ENCODE peak calls at places on chromosome 9, in nine cellular contexts. One of them, this sample, is unnamed.

GRCh38 chr9:122228191-122228905 is 409 bp downstream of the LHX6 start:
- DNase-seq in endodermal cell: peak
- DNase-seq in stomach: no peak
- DNase-seq in left lung: no peak
- DNase-seq in choroid plexus epithelial cell: no peak
- DNase-seq in fibroblast of mammary gland: no peak
- DNase-seq in left ventricle myocardium inferior: no peak
- DNase-seq in CD8-positive, alpha-beta T cell: no peak
- DNase-seq in suprapubic skin: no peak
- DNase-seq in this sample: no peak

GRCh38 chr9:25453876-25454275 is 224.4 kb downstream of the TUSC1 start:
- DNase-seq in fibroblast of mammary gland: no peak
- DNase-seq in left ventricle myocardium inferior: no peak
- DNase-seq in left lung: no peak
- DNase-seq in suprapubic skin: no peak
- DNase-seq in choroid plexus epithelial cell: no peak
- DNase-seq in stomach: no peak
- DNase-seq in CD8-positive, alpha-beta T cell: no peak
- DNase-seq in endodermal cell: no peak
- DNase-seq in this sample: no peak

GRCh38 chr9:116274293-116274692 is 120.7 kb downstream of the PAPPA start:
- DNase-seq in fibroblast of mammary gland: peak
- DNase-seq in CD8-positive, alpha-beta T cell: no peak
- DNase-seq in choroid plexus epithelial cell: peak
- DNase-seq in left ventricle myocardium inferior: no peak
- DNase-seq in left lung: no peak
- DNase-seq in endodermal cell: no peak
- DNase-seq in stomach: no peak
- DNase-seq in suprapubic skin: no peak
- DNase-seq in this sample: no peak

GRCh38 chr9:70480405-70480980 is 66.0 kb upstream of the KLF9 start:
- DNase-seq in choroid plexus epithelial cell: peak
- DNase-seq in stomach: peak
- DNase-seq in CD8-positive, alpha-beta T cell: no peak
- DNase-seq in suprapubic skin: peak
- DNase-seq in fibroblast of mammary gland: peak
- DNase-seq in endodermal cell: no peak
- DNase-seq in left ventricle myocardium inferior: peak
- DNase-seq in left lung: peak
- DNase-seq in this sample: no peak

GRCh38 chr9:95009459-95009858 is 283.0 kb downstream of the AOPEP start:
- DNase-seq in left ventricle myocardium inferior: no peak
- DNase-seq in endodermal cell: no peak
- DNase-seq in CD8-positive, alpha-beta T cell: no peak
- DNase-seq in suprapubic skin: no peak
- DNase-seq in fibroblast of mammary gland: peak
- DNase-seq in left lung: no peak
- DNase-seq in stomach: no peak
- DNase-seq in choroid plexus epithelial cell: no peak
- DNase-seq in this sample: no peak

GRCh38 chr9:129889461-129889935 is 54.2 kb downstream of the USP20 start:
- DNase-seq in CD8-positive, alpha-beta T cell: peak
- DNase-seq in left lung: no peak
- DNase-seq in fibroblast of mammary gland: no peak
- DNase-seq in choroid plexus epithelial cell: no peak
- DNase-seq in left ventricle myocardium inferior: no peak
- DNase-seq in stomach: no peak
- DNase-seq in suprapubic skin: no peak
- DNase-seq in endodermal cell: peak
- DNase-seq in this sample: no peak

GRCh38 chr9:129343697-129344375 is 165.8 kb upstream of the IER5L start:
- DNase-seq in left lung: peak
- DNase-seq in CD8-positive, alpha-beta T cell: no peak
- DNase-seq in stomach: peak
- DNase-seq in suprapubic skin: no peak
- DNase-seq in fibroblast of mammary gland: peak
- DNase-seq in endodermal cell: peak
- DNase-seq in left ventricle myocardium inferior: peak
- DNase-seq in choroid plexus epithelial cell: peak
- DNase-seq in this sample: no peak

GRCh38 chr9:108834959-108835696 is 20.7 kb downstream of the ACTL7B start:
- DNase-seq in left ventricle myocardium inferior: no peak
- DNase-seq in left lung: no peak
- DNase-seq in fibroblast of mammary gland: no peak
- DNase-seq in endodermal cell: no peak
- DNase-seq in stomach: no peak
- DNase-seq in suprapubic skin: no peak
- DNase-seq in choroid plexus epithelial cell: peak
- DNase-seq in CD8-positive, alpha-beta T cell: no peak
- DNase-seq in this sample: no peak

GRCh38 chr9:122986010-122986409 is 45.2 kb downstream of the RABGAP1 start:
- DNase-seq in fibroblast of mammary gland: peak
- DNase-seq in left ventricle myocardium inferior: no peak
- DNase-seq in endodermal cell: no peak
- DNase-seq in CD8-positive, alpha-beta T cell: no peak
- DNase-seq in suprapubic skin: no peak
- DNase-seq in choroid plexus epithelial cell: no peak
- DNase-seq in left lung: no peak
- DNase-seq in stomach: no peak
- DNase-seq in this sample: no peak

GRCh38 chr9:91395553-91396470 is 27.8 kb downstream of the NFIL3 start:
- DNase-seq in fibroblast of mammary gland: peak
- DNase-seq in suprapubic skin: no peak
- DNase-seq in left ventricle myocardium inferior: no peak
- DNase-seq in stomach: no peak
- DNase-seq in CD8-positive, alpha-beta T cell: no peak
- DNase-seq in endodermal cell: no peak
- DNase-seq in left lung: no peak
- DNase-seq in choroid plexus epithelial cell: peak
- DNase-seq in this sample: peak

GRCh38 chr9:95722141-95722540 is 153.3 kb upstream of the ERCC6L2 start:
- DNase-seq in stomach: peak
- DNase-seq in endodermal cell: peak
- DNase-seq in choroid plexus epithelial cell: no peak
- DNase-seq in left ventricle myocardium inferior: no peak
- DNase-seq in suprapubic skin: no peak
- DNase-seq in CD8-positive, alpha-beta T cell: no peak
- DNase-seq in fibroblast of mammary gland: no peak
- DNase-seq in left lung: no peak
- DNase-seq in this sample: no peak

GRCh38 chr9:133942206-133942975 is 49.7 kb downstream of the VAV2 start:
- DNase-seq in endodermal cell: no peak
- DNase-seq in choroid plexus epithelial cell: no peak
- DNase-seq in suprapubic skin: no peak
- DNase-seq in left ventricle myocardium inferior: peak
- DNase-seq in stomach: no peak
- DNase-seq in fibroblast of mammary gland: no peak
- DNase-seq in left lung: no peak
- DNase-seq in CD8-positive, alpha-beta T cell: no peak
- DNase-seq in this sample: no peak

GRCh38 chr9:136520053-136520540 is 25.8 kb downstream of the NOTCH1 start:
- DNase-seq in left lung: peak
- DNase-seq in endodermal cell: no peak
- DNase-seq in CD8-positive, alpha-beta T cell: no peak
- DNase-seq in choroid plexus epithelial cell: no peak
- DNase-seq in suprapubic skin: no peak
- DNase-seq in left ventricle myocardium inferior: no peak
- DNase-seq in stomach: no peak
- DNase-seq in fibroblast of mammary gland: no peak
- DNase-seq in this sample: no peak

GRCh38 chr9:13568446-13568845 is 289.0 kb upstream of the MPDZ start:
- DNase-seq in choroid plexus epithelial cell: no peak
- DNase-seq in CD8-positive, alpha-beta T cell: no peak
- DNase-seq in left ventricle myocardium inferior: no peak
- DNase-seq in fibroblast of mammary gland: no peak
- DNase-seq in suprapubic skin: no peak
- DNase-seq in left lung: no peak
- DNase-seq in endodermal cell: no peak
- DNase-seq in stomach: no peak
- DNase-seq in this sample: no peak

GRCh38 chr9:91187311-91187964 is 174.3 kb downstream of the AUH start:
- DNase-seq in suprapubic skin: no peak
- DNase-seq in endodermal cell: no peak
- DNase-seq in choroid plexus epithelial cell: no peak
- DNase-seq in fibroblast of mammary gland: no peak
- DNase-seq in left lung: no peak
- DNase-seq in CD8-positive, alpha-beta T cell: no peak
- DNase-seq in stomach: peak
- DNase-seq in left ventricle myocardium inferior: no peak
- DNase-seq in this sample: no peak

GRCh38 chr9:81826541-81826906 is 101.7 kb upstream of the SPATA31D4 start:
- DNase-seq in left ventricle myocardium inferior: peak
- DNase-seq in left lung: peak
- DNase-seq in choroid plexus epithelial cell: no peak
- DNase-seq in endodermal cell: no peak
- DNase-seq in fibroblast of mammary gland: peak
- DNase-seq in stomach: no peak
- DNase-seq in suprapubic skin: no peak
- DNase-seq in CD8-positive, alpha-beta T cell: no peak
- DNase-seq in this sample: no peak

DNA sequence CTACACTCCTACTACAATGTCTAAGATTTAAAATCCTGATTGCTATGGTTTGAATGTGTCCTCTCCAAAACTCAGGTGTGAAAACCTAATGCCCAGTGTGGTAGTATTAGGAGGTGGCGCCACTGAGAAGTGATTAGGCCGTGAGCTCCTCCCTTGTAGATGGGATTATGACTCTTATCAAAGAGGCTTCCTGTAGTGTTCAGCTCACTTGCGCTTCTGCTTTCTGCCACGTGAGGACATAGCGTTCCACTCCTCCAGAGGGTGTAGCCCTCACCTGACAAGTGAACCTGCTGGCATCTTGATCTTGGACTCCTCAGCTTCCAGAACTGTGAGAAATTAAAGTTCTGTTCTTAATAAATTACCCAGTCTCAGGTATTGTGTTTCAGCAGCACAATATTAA is 33.0 kb upstream of the WHRN start:
- DNase-seq in endodermal cell: peak
- DNase-seq in CD8-positive, alpha-beta T cell: peak
- DNase-seq in stomach: peak
- DNase-seq in fibroblast of mammary gland: no peak
- DNase-seq in choroid plexus epithelial cell: peak
- DNase-seq in left ventricle myocardium inferior: no peak
- DNase-seq in suprapubic skin: no peak
- DNase-seq in left lung: no peak
- DNase-seq in this sample: no peak
- TF ChIP-seq CTCF in endodermal cell: peak
- TF ChIP-seq CTCF in CD8-positive, alpha-beta T cell: no peak
- TF ChIP-seq CTCF in stomach: no peak
- TF ChIP-seq CTCF in fibroblast of mammary gland: no peak
- TF ChIP-seq CTCF in choroid plexus epithelial cell: peak
- TF ChIP-seq CTCF in left ventricle myocardium inferior: no peak
- TF ChIP-seq CTCF in suprapubic skin: no peak
- TF ChIP-seq CTCF in left lung: no peak
- TF ChIP-seq CTCF in this sample: no peak

DNA sequence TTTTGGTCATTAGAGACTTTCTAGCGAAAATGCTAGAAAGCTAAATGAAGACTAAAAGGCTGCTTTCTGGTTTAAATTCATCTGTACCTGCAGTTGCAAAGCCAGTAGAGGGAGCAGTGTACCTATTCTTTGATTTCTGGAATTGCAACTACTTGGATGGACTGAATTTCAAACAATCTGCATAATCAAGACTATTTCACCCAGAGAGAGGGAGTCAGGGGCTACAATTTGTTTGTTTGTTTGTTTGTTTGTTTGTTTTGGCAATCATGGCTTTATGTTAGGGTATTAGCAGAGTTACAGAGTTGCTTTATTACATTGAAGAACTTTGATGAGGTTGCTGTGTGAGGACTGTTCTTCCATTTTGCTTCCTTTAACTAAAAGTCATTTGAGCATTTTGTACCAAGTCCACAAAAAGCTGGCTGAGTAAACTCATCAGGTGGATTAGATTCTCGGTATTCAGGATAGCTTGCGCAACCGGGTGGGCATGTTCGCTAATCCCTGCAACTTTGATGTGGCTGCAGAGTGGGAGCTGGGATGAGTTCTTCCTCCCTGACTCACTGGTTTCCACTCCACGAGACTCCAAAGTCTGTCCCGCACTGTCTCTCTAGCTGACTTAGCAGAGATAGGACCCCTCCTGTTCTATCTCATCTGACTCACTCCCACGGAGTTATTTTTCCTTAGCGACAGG is 80.0 kb upstream of the TUT7 start:
- DNase-seq in fibroblast of mammary gland: peak
- DNase-seq in choroid plexus epithelial cell: peak
- DNase-seq in left lung: peak
- DNase-seq in suprapubic skin: no peak
- DNase-seq in left ventricle myocardium inferior: no peak
- DNase-seq in CD8-positive, alpha-beta T cell: no peak
- DNase-seq in stomach: no peak
- DNase-seq in endodermal cell: no peak
- DNase-seq in this sample: peak
- H3K4me3 ChIP-seq in fibroblast of mammary gland: peak
- H3K4me3 ChIP-seq in choroid plexus epithelial cell: peak
- H3K4me3 ChIP-seq in left lung: no peak
- H3K4me3 ChIP-seq in suprapubic skin: no peak
- H3K4me3 ChIP-seq in left ventricle myocardium inferior: no peak
- H3K4me3 ChIP-seq in CD8-positive, alpha-beta T cell: no peak
- H3K4me3 ChIP-seq in stomach: no peak
- H3K4me3 ChIP-seq in endodermal cell: no peak
- H3K4me3 ChIP-seq in this sample: peak

GRCh38 chr9:16640649-16641048 is 229.8 kb downstream of the BNC2 start:
- DNase-seq in fibroblast of mammary gland: no peak
- DNase-seq in choroid plexus epithelial cell: peak
- DNase-seq in CD8-positive, alpha-beta T cell: no peak
- DNase-seq in suprapubic skin: no peak
- DNase-seq in stomach: no peak
- DNase-seq in endodermal cell: peak
- DNase-seq in left ventricle myocardium inferior: no peak
- DNase-seq in left lung: no peak
- DNase-seq in this sample: no peak
- TF ChIP-seq CTCF in fibroblast of mammary gland: peak
- TF ChIP-seq CTCF in choroid plexus epithelial cell: peak
- TF ChIP-seq CTCF in CD8-positive, alpha-beta T cell: no peak
- TF ChIP-seq CTCF in suprapubic skin: no peak
- TF ChIP-seq CTCF in stomach: no peak
- TF ChIP-seq CTCF in endodermal cell: peak
- TF ChIP-seq CTCF in left ventricle myocardium inferior: no peak
- TF ChIP-seq CTCF in left lung: no peak
- TF ChIP-seq CTCF in this sample: peak

DNA sequence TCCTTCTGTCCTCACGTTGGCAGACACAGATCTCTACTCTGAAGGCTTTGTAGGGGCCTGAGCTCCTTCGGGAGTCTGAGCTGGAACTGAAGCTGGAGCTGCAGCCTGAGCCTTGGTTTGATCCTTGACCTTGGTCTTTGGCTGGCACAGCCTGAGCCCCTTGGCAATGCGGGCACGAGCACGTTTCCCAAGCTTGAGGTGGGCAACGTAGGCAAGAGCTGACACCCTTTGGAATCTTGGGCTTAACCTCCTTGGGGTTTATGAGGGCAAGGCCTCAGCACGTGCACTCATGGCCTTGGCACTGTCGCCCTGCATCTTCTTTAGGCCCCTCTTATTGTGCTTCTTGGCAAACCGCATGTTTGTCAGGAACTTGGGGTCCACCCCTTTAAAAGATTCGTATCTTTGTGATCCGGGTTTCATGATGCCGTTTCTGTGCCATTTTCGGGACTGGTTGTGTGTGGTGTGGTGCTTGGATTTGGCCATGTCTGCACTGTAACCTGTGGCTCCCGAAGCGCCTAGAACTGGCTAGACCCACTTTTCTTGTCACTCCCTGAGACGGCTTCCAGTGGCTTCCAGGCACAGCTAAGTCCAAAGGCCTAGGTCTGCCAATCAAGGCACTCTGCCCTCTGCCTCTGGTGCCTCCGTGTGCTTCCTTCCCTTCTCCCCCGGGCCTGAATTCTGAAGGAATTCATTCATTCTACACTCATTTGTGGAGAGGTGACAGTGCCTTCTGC is 1.4 kb downstream of the SUSD1 start:
- DNase-seq in fibroblast of mammary gland: no peak
- DNase-seq in choroid plexus epithelial cell: no peak
- DNase-seq in left ventricle myocardium inferior: no peak
- DNase-seq in stomach: no peak
- DNase-seq in endodermal cell: no peak
- DNase-seq in left lung: no peak
- DNase-seq in suprapubic skin: no peak
- DNase-seq in CD8-positive, alpha-beta T cell: no peak
- DNase-seq in this sample: no peak
- H3K4me3 ChIP-seq in fibroblast of mammary gland: no peak
- H3K4me3 ChIP-seq in choroid plexus epithelial cell: no peak
- H3K4me3 ChIP-seq in left ventricle myocardium inferior: peak
- H3K4me3 ChIP-seq in stomach: peak
- H3K4me3 ChIP-seq in endodermal cell: no peak
- H3K4me3 ChIP-seq in left lung: no peak
- H3K4me3 ChIP-seq in suprapubic skin: peak
- H3K4me3 ChIP-seq in CD8-positive, alpha-beta T cell: peak
- H3K4me3 ChIP-seq in this sample: no peak

This sample was measured in AG09309.